ENCODE peak calls at places on chromosome 15, in seven cellular contexts. U is cardiac muscle cell, X is right atrium auricular region, L is aorta, J is heart left ventricle, A is fibroblast of lung, E is body of pancreas. N is an unnamed sample.

GRCh38 chr15:62889734-62890505 is 152.6 kb upstream of the TPM1 start:
- DNase-seq in A (peak; percentile 59), X (no peak), U (peak; percentile 45), E (peak; percentile 64), L (no peak), J (no peak), N (no peak)

GRCh38 chr15:51234181-51234927 is 104.0 kb downstream of the CYP19A1 start:
- DNase-seq in E (no peak), X (no peak), A (no peak), L (no peak), U (no peak), J (no peak), N (no peak)

GRCh38 chr15:70356919-70357318 is 259.2 kb upstream of the TLE3 start:
- DNase-seq in X (peak; percentile 46), L (peak; percentile 28), A (no peak), J (no peak), E (no peak), U (peak; percentile 18), N (no peak)

GRCh38 chr15:67066041-67067021 is 929 bp downstream of the SMAD3 start:
- DNase-seq in U (no peak), A (no peak), X (no peak), E (peak; percentile 46), J (no peak), L (peak; percentile 76), N (no peak)

GRCh38 chr15:101376615-101377395 is 81.8 kb upstream of the SNRPA1 start:
- DNase-seq in L (no peak), U (no peak), X (no peak), A (no peak), E (peak; percentile 21), J (no peak), N (no peak)

GRCh38 chr15:77123854-77124253 is 52.9 kb upstream of the TSPAN3 start:
- DNase-seq in A (no peak), U (no peak), X (no peak), E (no peak), J (no peak), L (no peak), N (no peak)

GRCh38 chr15:75861750-75862402 is 18.6 kb downstream of the UBE2Q2 start:
- DNase-seq in E (no peak), J (no peak), X (no peak), L (no peak), A (no peak), U (no peak), N (no peak)

GRCh38 chr15:39511000-39511914 is 69.6 kb upstream of the THBS1 start:
- DNase-seq in E (peak; percentile 21), J (peak; percentile 89), L (peak; percentile 88), X (peak; percentile 79), U (peak; percentile 89), A (peak; percentile 81), N (no peak)

GRCh38 chr15:97316362-97316761 is 644.1 kb upstream of the ARRDC4 start:
- DNase-seq in J (no peak), A (no peak), E (no peak), X (no peak), L (no peak), U (no peak), N (no peak)

GRCh38 chr15:29822685-29823459 is 604 bp upstream of the TJP1 start:
- DNase-seq in J (peak; percentile 88), A (peak; percentile 73), U (peak; percentile 71), L (peak; percentile 92), E (peak; percentile 78), X (peak; percentile 82), N (peak; percentile 74)

GRCh38 chr15:63896336-63897115 is 62.8 kb upstream of the HERC1 start:
- DNase-seq in L (no peak), U (peak; percentile 70), A (peak; percentile 62), J (peak; percentile 42), E (peak; percentile 27), X (no peak), N (no peak)

GRCh38 chr15:75669191-75669878 is 21.6 kb downstream of the SNX33 start:
- DNase-seq in L (no peak), X (no peak), E (peak; percentile 63), J (no peak), A (no peak), U (no peak), N (no peak)

GRCh38 chr15:49038382-49038781 is 7.9 kb downstream of the SECISBP2L start:
- DNase-seq in E (peak; percentile 25), X (no peak), A (no peak), U (peak; percentile 28), L (no peak), J (no peak), N (no peak)

GRCh38 chr15:77032052-77032646 is 37.2 kb downstream of the PSTPIP1 start:
- DNase-seq in J (peak; percentile 24), L (peak; percentile 68), X (no peak), U (no peak), A (no peak), E (peak; percentile 4), N (peak; percentile 16)

GRCh38 chr15:64686130-64686735 is 89.2 kb downstream of the RBPMS2 start:
- DNase-seq in X (no peak), A (peak; percentile 80), J (no peak), L (no peak), U (peak; percentile 73), E (peak; percentile 17), N (no peak)

GRCh38 chr15:66819084-66819483 is 117.0 kb downstream of the SMAD6 start:
- DNase-seq in J (no peak), A (no peak), L (no peak), X (no peak), E (no peak), U (no peak), N (no peak)

GRCh38 chr15:52805351-52806283 is 15.5 kb upstream of the ONECUT1 start:
- DNase-seq in U (no peak), J (no peak), E (peak; percentile 61), X (no peak), L (no peak), A (no peak), N (no peak)

GRCh38 chr15:52803543-52804306 is 13.6 kb upstream of the ONECUT1 start:
- DNase-seq in A (no peak), L (no peak), U (no peak), X (no peak), J (no peak), E (peak; percentile 56), N (no peak)

GRCh38 chr15:52804526-52805081 is 14.5 kb upstream of the ONECUT1 start:
- DNase-seq in A (no peak), J (no peak), X (no peak), E (no peak), L (no peak), U (no peak), N (no peak)

GRCh38 chr15:52808441-52808840 is 18.3 kb upstream of the ONECUT1 start:
- DNase-seq in L (no peak), U (no peak), A (no peak), E (no peak), X (no peak), J (no peak), N (no peak)

DNA sequence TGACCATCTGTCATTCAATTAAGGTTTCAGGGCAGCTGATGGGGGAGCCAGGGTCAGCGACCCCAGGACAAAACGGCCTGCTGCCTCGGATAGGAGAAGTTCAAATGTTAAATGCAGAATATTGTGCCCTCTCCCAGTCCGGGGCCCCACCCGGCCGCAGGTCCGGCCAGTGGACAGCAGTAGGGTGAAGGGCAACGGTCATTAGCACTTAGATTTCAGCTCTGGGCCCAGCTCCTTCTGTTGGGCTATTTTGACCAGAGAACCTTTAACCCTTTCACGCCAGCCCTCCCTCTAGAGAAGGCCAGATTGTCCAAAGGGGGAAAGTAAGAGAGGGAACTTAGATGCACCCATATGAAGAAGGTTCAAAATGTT is 16.1 kb upstream of the ONECUT1 start:
- DNase-seq in J (no peak), U (no peak), E (no peak), A (no peak), X (no peak), L (no peak), N (no peak)
- H3K4me3 ChIP-seq in J (no peak overlapping the region), U (no peak overlapping the region), E (no peak overlapping the region), A (no peak overlapping the region), X (no peak overlapping the region), L (no peak overlapping the region), N (no peak overlapping the region)

DNA sequence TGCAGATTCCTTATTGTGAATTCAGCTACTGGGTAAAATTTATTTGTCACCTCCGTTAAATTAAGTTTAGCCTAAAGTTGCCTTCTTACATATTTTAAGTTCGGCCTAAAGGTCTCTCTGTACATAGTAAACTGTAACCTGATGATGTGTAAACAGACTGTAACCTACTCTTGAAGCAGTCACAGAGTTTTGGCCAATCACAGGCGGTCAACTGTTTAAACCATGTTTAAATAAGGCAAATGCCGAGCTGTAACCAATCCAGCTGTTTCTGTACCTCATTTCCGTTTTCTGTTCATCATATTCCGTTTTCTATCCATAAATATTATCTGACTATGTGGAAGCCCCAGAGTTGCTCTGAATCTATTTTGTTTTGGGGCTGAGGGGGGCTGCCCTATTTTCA is 2.4 kb upstream of the ADAMTSL3 start:
- DNase-seq in A (no peak), E (no peak), J (no peak), X (no peak), L (no peak), U (no peak), N (no peak)
- H3K27ac ChIP-seq in A (no peak overlapping the region), E (no peak overlapping the region), J (no peak overlapping the region), X (no peak overlapping the region), L (no peak overlapping the region), U (no peak overlapping the region), N (no peak overlapping the region)

DNA sequence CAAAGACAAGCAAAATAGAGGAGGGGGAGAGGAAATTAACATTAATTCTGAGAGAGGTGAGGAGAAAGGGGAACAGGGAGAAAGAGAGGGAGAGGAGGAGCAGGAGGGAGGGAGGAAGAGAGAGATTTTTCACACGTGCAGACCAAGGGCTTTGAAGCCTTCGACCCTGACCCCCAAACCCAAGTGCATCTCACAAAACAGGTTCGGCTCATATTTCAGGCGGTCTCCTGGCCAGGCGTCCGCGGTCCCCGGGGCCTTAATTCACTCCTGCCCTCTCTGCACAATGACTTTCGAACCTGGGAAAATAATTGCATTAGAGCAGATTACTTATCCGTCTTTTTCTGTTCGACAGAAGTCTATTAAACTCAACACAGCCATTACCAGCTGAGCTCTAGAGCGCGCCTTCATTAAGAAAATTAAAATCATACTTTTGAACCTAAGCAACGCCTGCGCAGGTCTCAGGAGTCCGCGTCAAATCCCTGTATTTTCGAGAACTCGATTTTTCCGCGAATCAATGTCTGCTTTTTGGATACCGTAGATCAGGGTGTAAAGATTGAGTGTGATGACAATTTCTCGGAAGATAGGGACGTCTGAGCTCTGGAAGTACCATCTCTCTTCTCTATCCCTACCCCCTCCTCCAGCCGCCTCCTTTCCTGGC is 220.7 kb downstream of the MEIS2 start:
- DNase-seq in E (no peak), U (no peak), J (no peak), X (no peak), A (no peak), L (no peak), N (no peak)
- H3K4me3 ChIP-seq in E (no peak overlapping the region), U (peak overlapping the region; percentile 28), J (no peak overlapping the region), X (no peak overlapping the region), A (no peak overlapping the region), L (no peak overlapping the region), N (no peak overlapping the region)

GRCh38 chr15:90869140-90869541 is 753 bp downstream of the FURIN start:
- DNase-seq in U (no peak), E (no peak), A (no peak), J (no peak), L (no peak), X (no peak), N (no peak)

GRCh38 chr15:90871097-90871715 is 2.8 kb downstream of the FURIN start:
- DNase-seq in E (peak; percentile 56), A (peak; percentile 28), L (peak; percentile 83), X (no peak), J (no peak), U (no peak), N (no peak)

GRCh38 chr15:90871716-90872480 is 3.5 kb downstream of the FURIN start:
- DNase-seq in L (peak; percentile 79), U (no peak), E (peak; percentile 55), X (no peak), J (no peak), A (no peak), N (no peak)

GRCh38 chr15:90869601-90870353 is 1.4 kb downstream of the FURIN start:
- DNase-seq in U (peak; percentile 89), L (peak; percentile 89), X (peak; percentile 95), A (peak; percentile 84), J (peak; percentile 92), E (peak; percentile 53), N (no peak)

GRCh38 chr15:90870354-90871096 is 2.1 kb downstream of the FURIN start:
- DNase-seq in U (peak; percentile 31), L (no peak), X (no peak), J (no peak), E (no peak), A (peak; percentile 40), N (no peak)
- H3K27ac ChIP-seq in U (peak overlapping the region; percentile 99), L (no peak overlapping the region), X (peak overlapping the region; percentile 98), J (peak overlapping the region; percentile 99), E (peak overlapping the region; percentile 87), A (peak overlapping the region; percentile 84), N (peak overlapping the region; percentile 79)

N was measured in dorsolateral prefrontal cortex.